ENCODE peak calls at places on chromosome X, in ten cellular contexts. Q is spleen, X is upper lobe of left lung, I is heart right ventricle, K is fibroblast of lung, Y is cardiac fibroblast, O is GM12864, A is RWPE2, Z is brain microvascular endothelial cell, R is right lobe of liver. L is an unnamed sample.

GRCh38 chrX:15723887-15724517 is 14.1 kb upstream of the CA5B start:
- DNase-seq in Q (no peak), X (no peak), I (no peak), K (no peak), Y (no peak), O (no peak), A (no peak), Z (no peak), R (no peak), L (no peak)

GRCh38 chrX:101450052-101450451 is 35.2 kb upstream of the ARMCX4 start:
- DNase-seq in Q (no peak), X (no peak), I (no peak), K (no peak), Y (no peak), O (no peak), A (no peak), Z (no peak), R (no peak), L (no peak)

GRCh38 chrX:69968956-69969355 is 80.8 kb downstream of the AWAT2 start:
- DNase-seq in Q (no peak), X (no peak), I (no peak), K (no peak), Y (peak; percentile 6), O (no peak), A (no peak), Z (no peak), R (no peak), L (no peak)

GRCh38 chrX:68307767-68308166 is 125.5 kb downstream of the OPHN1 start:
- DNase-seq in Q (no peak), X (no peak), I (no peak), K (peak; percentile 51), Y (peak; percentile 84), O (no peak), A (no peak), Z (peak; percentile 33), R (no peak), L (no peak)

GRCh38 chrX:83508006-83508405 is at the start of gene POU3F4:
- DNase-seq in Q (no peak), X (no peak), I (no peak), K (no peak), Y (no peak), O (no peak), A (no peak), Z (no peak), R (no peak), L (no peak)

GRCh38 chrX:97898798-97899197 is 1015.1 kb downstream of the RPA4 start:
- DNase-seq in Q (no peak), X (no peak), I (no peak), K (no peak), Y (peak; percentile 27), O (no peak), A (no peak), Z (no peak), R (no peak), L (no peak)

GRCh38 chrX:15336023-15336413 is 695 bp upstream of the PIGA start:
- DNase-seq in Q (no peak), X (peak; percentile 58), I (no peak), K (peak; percentile 52), Y (peak; percentile 77), O (no peak), A (no peak), Z (peak; percentile 59), R (no peak), L (peak; percentile 16)

GRCh38 chrX:19673334-19674040 is 158.2 kb upstream of the MAP3K15 start:
- DNase-seq in Q (no peak), X (peak; percentile 71), I (peak; percentile 64), K (peak; percentile 92), Y (peak; percentile 91), O (no peak), A (peak; percentile 83), Z (peak; percentile 93), R (peak; percentile 54), L (peak; percentile 35)

DNA sequence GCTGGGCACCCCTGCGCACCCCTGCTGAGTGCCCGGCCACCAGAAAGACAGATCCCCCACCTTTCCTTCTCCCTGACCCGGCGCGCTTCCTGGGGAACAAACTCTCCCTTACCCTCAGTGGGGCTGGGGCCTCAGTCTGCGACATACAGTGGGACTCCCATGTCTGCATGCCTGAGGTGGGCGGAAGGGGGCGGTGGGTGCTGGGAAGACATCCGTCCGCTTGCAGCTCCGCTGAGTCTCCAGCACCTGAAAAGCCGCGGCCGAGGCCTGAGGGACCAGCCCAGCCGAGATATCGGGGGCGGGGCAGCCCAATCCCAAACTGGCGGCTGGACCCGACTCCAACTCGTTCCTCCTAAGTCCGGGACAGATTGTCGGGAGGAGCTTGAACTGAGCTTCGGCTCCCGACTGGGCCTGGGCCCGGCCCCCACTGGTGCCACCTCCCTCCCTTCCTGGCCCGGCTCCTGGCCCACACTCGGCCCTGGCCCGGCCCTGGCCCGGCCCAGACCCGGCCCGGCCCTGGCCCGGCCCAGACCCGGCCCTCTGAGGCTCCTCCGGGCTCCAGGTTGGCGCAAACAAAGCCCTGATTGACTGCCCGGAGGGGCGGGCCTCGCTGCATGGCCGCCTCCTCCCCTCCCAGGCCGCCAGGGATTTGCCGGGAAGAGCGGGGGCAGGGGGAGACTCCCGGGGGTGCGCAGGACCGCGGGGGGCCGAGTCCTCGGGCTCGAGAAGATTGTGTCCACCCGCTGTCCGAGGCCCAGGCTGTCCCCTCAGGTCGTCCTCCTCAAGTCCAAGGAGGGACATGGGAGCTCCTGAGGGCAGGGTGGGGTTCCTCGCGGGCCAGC is 878 bp upstream of the SLC16A2 start:
- DNase-seq in Q (peak; percentile 82), X (peak; percentile 63), I (peak; percentile 62), K (peak; percentile 56), Y (peak; percentile 58), O (no peak), A (peak; percentile 68), Z (peak; percentile 11), R (peak; percentile 78), L (peak; percentile 57)
- TF ChIP-seq CTCF in Q (no peak), X (no peak), I (no peak), K (no peak), Y (no peak), O (no peak), A (no peak), Z (peak; percentile 8), R (no peak), L (no peak)

GRCh38 chrX:40157228-40158035 is 59.7 kb upstream of the BCOR start:
- DNase-seq in Q (no peak), X (no peak), I (no peak), K (no peak), Y (no peak), O (no peak), A (no peak), Z (no peak), R (peak; percentile 14), L (no peak)

GRCh38 chrX:40156472-40157227 is 58.9 kb upstream of the BCOR start:
- DNase-seq in Q (no peak), X (no peak), I (no peak), K (no peak), Y (no peak), O (no peak), A (no peak), Z (no peak), R (peak; percentile 35), L (no peak)

GRCh38 chrX:40155617-40156471 is 58.1 kb upstream of the BCOR start:
- DNase-seq in Q (no peak), X (no peak), I (no peak), K (no peak), Y (no peak), O (no peak), A (no peak), Z (no peak), R (peak; percentile 38), L (no peak)

GRCh38 chrX:40154853-40155616 is 57.3 kb upstream of the BCOR start:
- DNase-seq in Q (peak; percentile 87), X (peak; percentile 87), I (peak; percentile 81), K (peak; percentile 61), Y (peak; percentile 33), O (no peak), A (no peak), Z (no peak), R (peak; percentile 81), L (peak; percentile 66)

DNA sequence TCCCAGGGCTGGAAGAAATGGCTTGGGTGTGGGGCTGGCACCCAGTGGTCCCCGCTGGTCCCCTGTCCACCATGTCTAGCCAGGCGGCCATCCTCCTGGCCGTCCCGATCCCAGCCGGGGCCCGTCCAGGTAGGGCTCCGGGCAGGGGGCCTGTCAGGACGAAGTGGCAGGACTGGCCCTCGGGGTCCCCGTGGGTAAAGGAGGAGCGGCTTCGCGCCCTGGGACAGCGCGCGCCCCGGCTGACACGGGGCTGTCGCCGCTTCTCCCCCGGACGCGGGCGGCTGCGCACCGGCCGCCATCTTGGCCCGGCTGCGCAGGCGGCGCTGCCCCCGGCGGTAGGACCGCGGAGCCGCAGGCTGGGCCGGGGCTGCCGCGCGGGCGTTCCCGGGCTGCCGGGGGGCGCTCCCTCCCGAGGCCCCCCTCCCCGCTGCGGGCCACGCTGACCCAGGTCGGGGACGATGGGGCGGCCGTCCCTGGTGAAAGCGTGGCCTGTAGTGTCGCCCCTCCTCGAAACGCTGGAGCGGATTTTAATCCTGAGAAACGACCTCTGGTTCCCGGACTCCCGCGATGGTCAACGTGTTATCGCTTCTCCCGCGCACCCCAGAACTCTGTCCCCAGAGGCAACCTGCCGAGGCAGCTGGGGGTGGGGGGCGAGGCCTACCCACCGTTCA is 60.4 kb upstream of the BCOR start:
- DNase-seq in Q (peak; percentile 86), X (no peak), I (no peak), K (no peak), Y (peak; percentile 19), O (no peak), A (no peak), Z (no peak), R (peak; percentile 42), L (no peak)
- TF ChIP-seq CTCF in Q (no peak), X (peak; percentile 70), I (peak; percentile 34), K (no peak), Y (no peak), O (peak; percentile 33), A (peak; percentile 50), Z (no peak), R (peak; percentile 61), L (peak; percentile 31)

DNA sequence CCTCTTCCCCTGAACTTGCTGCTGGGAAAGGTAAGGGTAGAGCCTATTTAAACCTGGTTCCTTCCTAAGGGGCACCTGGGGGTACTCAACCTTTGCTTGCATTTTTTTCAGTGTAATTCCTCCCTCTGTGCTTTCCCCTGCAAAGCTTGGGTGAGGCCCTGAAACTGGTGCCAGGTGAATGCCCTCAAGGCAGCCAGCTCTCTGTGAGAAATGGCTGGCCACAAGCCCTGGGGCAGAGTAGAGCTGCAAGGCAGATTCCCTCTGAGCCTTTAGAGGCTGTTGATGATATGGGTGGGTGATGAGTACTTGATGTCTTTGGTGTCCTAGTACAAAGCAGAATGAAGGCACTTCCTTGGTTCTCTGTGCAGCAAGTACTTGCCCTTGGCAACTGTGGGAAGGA is 125.4 kb upstream of the DGKK start:
- DNase-seq in Q (no peak), X (no peak), I (no peak), K (no peak), Y (no peak), O (no peak), A (no peak), Z (no peak), R (no peak), L (no peak)
- TF ChIP-seq CTCF in Q (no peak), X (no peak), I (no peak), K (no peak), Y (no peak), O (no peak), A (no peak), Z (no peak), R (no peak), L (no peak)

GRCh38 chrX:103780701-103781402 is 4.2 kb downstream of the PLP1 start:
- DNase-seq in Q (no peak), X (no peak), I (no peak), K (no peak), Y (no peak), O (no peak), A (no peak), Z (no peak), R (no peak), L (no peak)

GRCh38 chrX:103779156-103779555 is 2.5 kb downstream of the PLP1 start:
- DNase-seq in Q (no peak), X (no peak), I (no peak), K (no peak), Y (peak; percentile 53), O (no peak), A (no peak), Z (peak; percentile 29), R (no peak), L (no peak)

GRCh38 chrX:103773445-103773844 is 3.2 kb upstream of the PLP1 start:
- DNase-seq in Q (no peak), X (no peak), I (no peak), K (no peak), Y (no peak), O (no peak), A (no peak), Z (no peak), R (no peak), L (no peak)

GRCh38 chrX:103774070-103774642 is 2.5 kb upstream of the PLP1 start:
- DNase-seq in Q (no peak), X (no peak), I (no peak), K (peak; percentile 74), Y (peak; percentile 73), O (no peak), A (no peak), Z (no peak), R (no peak), L (no peak)

GRCh38 chrX:103776586-103776985 is at the start of gene PLP1:
- DNase-seq in Q (no peak), X (no peak), I (no peak), K (no peak), Y (no peak), O (no peak), A (no peak), Z (no peak), R (no peak), L (no peak)
- TF ChIP-seq CTCF in Q (no peak), X (no peak), I (no peak), K (no peak), Y (no peak), O (no peak), A (no peak), Z (no peak), R (no peak), L (no peak)

L was measured in transverse colon.